ENCODE peak calls at places on chromosomes 13 and 19, in four cellular contexts. One of them, this sample, is unnamed.

GRCh38 chr19:35712910-35713845 is 4.6 kb upstream of the KMT2B start:
- DNase-seq in stimulated activated CD8-positive, alpha-beta memory T cell treated with anti-CD3 and anti-CD28 coated beads, Interleukin-2, amount 100 ng/mL, for 1 hour: no peak
- DNase-seq in HuH-7.5: no peak
- DNase-seq in RCC 7860: no peak
- DNase-seq in this sample: no peak

GRCh38 chr13:39656325-39656677 is 839 bp downstream of the COG6 start:
- DNase-seq in stimulated activated CD8-positive, alpha-beta memory T cell treated with anti-CD3 and anti-CD28 coated beads, Interleukin-2, amount 100 ng/mL, for 1 hour: no peak
- DNase-seq in HuH-7.5: no peak
- DNase-seq in RCC 7860: no peak
- DNase-seq in this sample: no peak

GRCh38 chr13:112873851-112874750 is 94.9 kb upstream of the MCF2L start:
- DNase-seq in stimulated activated CD8-positive, alpha-beta memory T cell treated with anti-CD3 and anti-CD28 coated beads, Interleukin-2, amount 100 ng/mL, for 1 hour: peak; percentile 57
- DNase-seq in HuH-7.5: peak; percentile 83
- DNase-seq in RCC 7860: peak; percentile 11
- DNase-seq in this sample: peak; percentile 88

GRCh38 chr19:47779524-47780214 is 1.2 kb downstream of the SELENOW start:
- DNase-seq in stimulated activated CD8-positive, alpha-beta memory T cell treated with anti-CD3 and anti-CD28 coated beads, Interleukin-2, amount 100 ng/mL, for 1 hour: no peak
- DNase-seq in HuH-7.5: no peak
- DNase-seq in RCC 7860: no peak
- DNase-seq in this sample: no peak

GRCh38 chr19:35153701-35154534 is 617 bp upstream of the FXYD5 start:
- DNase-seq in stimulated activated CD8-positive, alpha-beta memory T cell treated with anti-CD3 and anti-CD28 coated beads, Interleukin-2, amount 100 ng/mL, for 1 hour: peak; percentile 46
- DNase-seq in HuH-7.5: no peak
- DNase-seq in RCC 7860: no peak
- DNase-seq in this sample: peak; percentile 78

GRCh38 chr19:13883665-13884064 is 6.7 kb downstream of the NANOS3 start:
- DNase-seq in stimulated activated CD8-positive, alpha-beta memory T cell treated with anti-CD3 and anti-CD28 coated beads, Interleukin-2, amount 100 ng/mL, for 1 hour: no peak
- DNase-seq in HuH-7.5: no peak
- DNase-seq in RCC 7860: no peak
- DNase-seq in this sample: peak; percentile 32

GRCh38 chr13:62920181-62920580 is 1504.5 kb upstream of the PCDH20 start:
- DNase-seq in stimulated activated CD8-positive, alpha-beta memory T cell treated with anti-CD3 and anti-CD28 coated beads, Interleukin-2, amount 100 ng/mL, for 1 hour: no peak
- DNase-seq in HuH-7.5: no peak
- DNase-seq in RCC 7860: no peak
- DNase-seq in this sample: no peak

GRCh38 chr19:10784257-10784656 is 51.8 kb downstream of the TMED1 start:
- DNase-seq in stimulated activated CD8-positive, alpha-beta memory T cell treated with anti-CD3 and anti-CD28 coated beads, Interleukin-2, amount 100 ng/mL, for 1 hour: no peak
- DNase-seq in HuH-7.5: no peak
- DNase-seq in RCC 7860: no peak
- DNase-seq in this sample: no peak

GRCh38 chr19:11027381-11027780 is 61.9 kb upstream of the LDLR start:
- DNase-seq in stimulated activated CD8-positive, alpha-beta memory T cell treated with anti-CD3 and anti-CD28 coated beads, Interleukin-2, amount 100 ng/mL, for 1 hour: no peak
- DNase-seq in HuH-7.5: no peak
- DNase-seq in RCC 7860: no peak
- DNase-seq in this sample: no peak

GRCh38 chr19:53102701-53103140 is 501 bp downstream of the ZNF160 start:
- DNase-seq in stimulated activated CD8-positive, alpha-beta memory T cell treated with anti-CD3 and anti-CD28 coated beads, Interleukin-2, amount 100 ng/mL, for 1 hour: no peak
- DNase-seq in HuH-7.5: peak; percentile 49
- DNase-seq in RCC 7860: no peak
- DNase-seq in this sample: peak; percentile 59

GRCh38 chr13:37656247-37656940 is 57.8 kb upstream of the POSTN start:
- DNase-seq in stimulated activated CD8-positive, alpha-beta memory T cell treated with anti-CD3 and anti-CD28 coated beads, Interleukin-2, amount 100 ng/mL, for 1 hour: no peak
- DNase-seq in HuH-7.5: no peak
- DNase-seq in RCC 7860: peak; percentile 99
- DNase-seq in this sample: no peak

GRCh38 chr13:20525144-20525600 is 485 bp downstream of the CRYL1 start:
- DNase-seq in stimulated activated CD8-positive, alpha-beta memory T cell treated with anti-CD3 and anti-CD28 coated beads, Interleukin-2, amount 100 ng/mL, for 1 hour: no peak
- DNase-seq in HuH-7.5: no peak
- DNase-seq in RCC 7860: no peak
- DNase-seq in this sample: peak; percentile 45

GRCh38 chr13:43157796-43158195 is 134.4 kb downstream of the DNAJC15 start:
- DNase-seq in stimulated activated CD8-positive, alpha-beta memory T cell treated with anti-CD3 and anti-CD28 coated beads, Interleukin-2, amount 100 ng/mL, for 1 hour: no peak
- DNase-seq in HuH-7.5: no peak
- DNase-seq in RCC 7860: no peak
- DNase-seq in this sample: no peak

GRCh38 chr19:14408641-14409120 is 10.5 kb downstream of the DDX39A start:
- DNase-seq in stimulated activated CD8-positive, alpha-beta memory T cell treated with anti-CD3 and anti-CD28 coated beads, Interleukin-2, amount 100 ng/mL, for 1 hour: no peak
- DNase-seq in HuH-7.5: no peak
- DNase-seq in RCC 7860: no peak
- DNase-seq in this sample: no peak

GRCh38 chr19:38537071-38537847 is 80.5 kb downstream of the MAP4K1 start:
- DNase-seq in stimulated activated CD8-positive, alpha-beta memory T cell treated with anti-CD3 and anti-CD28 coated beads, Interleukin-2, amount 100 ng/mL, for 1 hour: no peak
- DNase-seq in HuH-7.5: no peak
- DNase-seq in RCC 7860: no peak
- DNase-seq in this sample: no peak

GRCh38 chr13:113220877-113221276 is 11.5 kb downstream of the CUL4A start:
- DNase-seq in stimulated activated CD8-positive, alpha-beta memory T cell treated with anti-CD3 and anti-CD28 coated beads, Interleukin-2, amount 100 ng/mL, for 1 hour: no peak
- DNase-seq in HuH-7.5: peak; percentile 15
- DNase-seq in RCC 7860: no peak
- DNase-seq in this sample: peak; percentile 62

GRCh38 chr13:113121183-113121927 is 1.2 kb upstream of the F10 start:
- DNase-seq in stimulated activated CD8-positive, alpha-beta memory T cell treated with anti-CD3 and anti-CD28 coated beads, Interleukin-2, amount 100 ng/mL, for 1 hour: no peak
- DNase-seq in HuH-7.5: no peak
- DNase-seq in RCC 7860: no peak
- DNase-seq in this sample: peak; percentile 12

GRCh38 chr13:95193509-95194230 is 107.6 kb downstream of the ABCC4 start:
- DNase-seq in stimulated activated CD8-positive, alpha-beta memory T cell treated with anti-CD3 and anti-CD28 coated beads, Interleukin-2, amount 100 ng/mL, for 1 hour: no peak
- DNase-seq in HuH-7.5: no peak
- DNase-seq in RCC 7860: no peak
- DNase-seq in this sample: no peak

GRCh38 chr13:111302045-111302722 is 18.3 kb upstream of the TEX29 start:
- DNase-seq in stimulated activated CD8-positive, alpha-beta memory T cell treated with anti-CD3 and anti-CD28 coated beads, Interleukin-2, amount 100 ng/mL, for 1 hour: no peak
- DNase-seq in HuH-7.5: no peak
- DNase-seq in RCC 7860: no peak
- DNase-seq in this sample: no peak

GRCh38 chr19:15114153-15114540 is 6.9 kb downstream of the SYDE1 start:
- DNase-seq in stimulated activated CD8-positive, alpha-beta memory T cell treated with anti-CD3 and anti-CD28 coated beads, Interleukin-2, amount 100 ng/mL, for 1 hour: no peak
- DNase-seq in HuH-7.5: no peak
- DNase-seq in RCC 7860: no peak
- DNase-seq in this sample: no peak

GRCh38 chr13:20132052-20132634 is 28.7 kb downstream of the GJA3 start:
- DNase-seq in stimulated activated CD8-positive, alpha-beta memory T cell treated with anti-CD3 and anti-CD28 coated beads, Interleukin-2, amount 100 ng/mL, for 1 hour: no peak
- DNase-seq in HuH-7.5: no peak
- DNase-seq in RCC 7860: no peak
- DNase-seq in this sample: no peak

GRCh38 chr13:23544668-23545067 is 25.5 kb upstream of the TNFRSF19 start:
- DNase-seq in stimulated activated CD8-positive, alpha-beta memory T cell treated with anti-CD3 and anti-CD28 coated beads, Interleukin-2, amount 100 ng/mL, for 1 hour: no peak
- DNase-seq in HuH-7.5: no peak
- DNase-seq in RCC 7860: no peak
- DNase-seq in this sample: no peak

GRCh38 chr19:39819786-39820185 is 14.2 kb downstream of the DYRK1B start:
- DNase-seq in stimulated activated CD8-positive, alpha-beta memory T cell treated with anti-CD3 and anti-CD28 coated beads, Interleukin-2, amount 100 ng/mL, for 1 hour: no peak
- DNase-seq in HuH-7.5: no peak
- DNase-seq in RCC 7860: no peak
- DNase-seq in this sample: no peak

GRCh38 chr13:67049744-67050143 is 180.4 kb downstream of the PCDH9 start:
- DNase-seq in stimulated activated CD8-positive, alpha-beta memory T cell treated with anti-CD3 and anti-CD28 coated beads, Interleukin-2, amount 100 ng/mL, for 1 hour: no peak
- DNase-seq in HuH-7.5: no peak
- DNase-seq in RCC 7860: no peak
- DNase-seq in this sample: no peak

GRCh38 chr19:6350688-6351087 is 10.6 kb upstream of the CLPP start:
- DNase-seq in stimulated activated CD8-positive, alpha-beta memory T cell treated with anti-CD3 and anti-CD28 coated beads, Interleukin-2, amount 100 ng/mL, for 1 hour: no peak
- DNase-seq in HuH-7.5: no peak
- DNase-seq in RCC 7860: no peak
- DNase-seq in this sample: no peak

GRCh38 chr13:61727714-61728275 is 312.1 kb upstream of the PCDH20 start:
- DNase-seq in stimulated activated CD8-positive, alpha-beta memory T cell treated with anti-CD3 and anti-CD28 coated beads, Interleukin-2, amount 100 ng/mL, for 1 hour: no peak
- DNase-seq in HuH-7.5: no peak
- DNase-seq in RCC 7860: no peak
- DNase-seq in this sample: no peak

GRCh38 chr13:24890256-24890655 is 126.3 kb downstream of the RNF17 start:
- DNase-seq in stimulated activated CD8-positive, alpha-beta memory T cell treated with anti-CD3 and anti-CD28 coated beads, Interleukin-2, amount 100 ng/mL, for 1 hour: no peak
- DNase-seq in HuH-7.5: no peak
- DNase-seq in RCC 7860: no peak
- DNase-seq in this sample: no peak

GRCh38 chr19:22882797-22883196 is 50.7 kb downstream of the ZNF723 start:
- DNase-seq in stimulated activated CD8-positive, alpha-beta memory T cell treated with anti-CD3 and anti-CD28 coated beads, Interleukin-2, amount 100 ng/mL, for 1 hour: no peak
- DNase-seq in HuH-7.5: peak; percentile 35
- DNase-seq in RCC 7860: no peak
- DNase-seq in this sample: peak; percentile 43

GRCh38 chr19:33245948-33246728 is 20.5 kb upstream of the SLC7A10 start:
- DNase-seq in stimulated activated CD8-positive, alpha-beta memory T cell treated with anti-CD3 and anti-CD28 coated beads, Interleukin-2, amount 100 ng/mL, for 1 hour: no peak
- DNase-seq in HuH-7.5: no peak
- DNase-seq in RCC 7860: no peak
- DNase-seq in this sample: no peak

GRCh38 chr13:83019986-83020385 is 862.3 kb downstream of the SLITRK1 start:
- DNase-seq in stimulated activated CD8-positive, alpha-beta memory T cell treated with anti-CD3 and anti-CD28 coated beads, Interleukin-2, amount 100 ng/mL, for 1 hour: no peak
- DNase-seq in HuH-7.5: no peak
- DNase-seq in RCC 7860: no peak
- DNase-seq in this sample: no peak

GRCh38 chr13:113981201-113981605 is 7.3 kb upstream of the C13orf46 start:
- DNase-seq in stimulated activated CD8-positive, alpha-beta memory T cell treated with anti-CD3 and anti-CD28 coated beads, Interleukin-2, amount 100 ng/mL, for 1 hour: no peak
- DNase-seq in HuH-7.5: no peak
- DNase-seq in RCC 7860: peak; percentile 50
- DNase-seq in this sample: no peak

GRCh38 chr13:73981595-73981994 is 152.6 kb downstream of the KLF12 start:
- DNase-seq in stimulated activated CD8-positive, alpha-beta memory T cell treated with anti-CD3 and anti-CD28 coated beads, Interleukin-2, amount 100 ng/mL, for 1 hour: no peak
- DNase-seq in HuH-7.5: no peak
- DNase-seq in RCC 7860: no peak
- DNase-seq in this sample: no peak

GRCh38 chr13:24215732-24216131 is 55.2 kb downstream of the SPATA13 start:
- DNase-seq in stimulated activated CD8-positive, alpha-beta memory T cell treated with anti-CD3 and anti-CD28 coated beads, Interleukin-2, amount 100 ng/mL, for 1 hour: no peak
- DNase-seq in HuH-7.5: no peak
- DNase-seq in RCC 7860: peak; percentile 70
- DNase-seq in this sample: no peak

GRCh38 chr19:367963-368623 is 23.5 kb upstream of the MIER2 start:
- DNase-seq in stimulated activated CD8-positive, alpha-beta memory T cell treated with anti-CD3 and anti-CD28 coated beads, Interleukin-2, amount 100 ng/mL, for 1 hour: no peak
- DNase-seq in HuH-7.5: no peak
- DNase-seq in RCC 7860: no peak
- DNase-seq in this sample: no peak

GRCh38 chr19:1568320-1569019 is at the start of gene MEX3D:
- DNase-seq in stimulated activated CD8-positive, alpha-beta memory T cell treated with anti-CD3 and anti-CD28 coated beads, Interleukin-2, amount 100 ng/mL, for 1 hour: peak; percentile 68
- DNase-seq in HuH-7.5: peak; percentile 98
- DNase-seq in RCC 7860: peak; percentile 16
- DNase-seq in this sample: peak; percentile 100

GRCh38 chr13:24032252-24032651 is 128.3 kb upstream of the SPATA13 start:
- DNase-seq in stimulated activated CD8-positive, alpha-beta memory T cell treated with anti-CD3 and anti-CD28 coated beads, Interleukin-2, amount 100 ng/mL, for 1 hour: no peak
- DNase-seq in HuH-7.5: no peak
- DNase-seq in RCC 7860: no peak
- DNase-seq in this sample: no peak

GRCh38 chr19:44649578-44650145 is 6.0 kb downstream of the PVR start:
- DNase-seq in stimulated activated CD8-positive, alpha-beta memory T cell treated with anti-CD3 and anti-CD28 coated beads, Interleukin-2, amount 100 ng/mL, for 1 hour: no peak
- DNase-seq in HuH-7.5: no peak
- DNase-seq in RCC 7860: no peak
- DNase-seq in this sample: no peak

This sample was measured in D341Med.